ENCODE peak calls at places on chromosomes 3 and 15, in six cellular contexts. V is H1, N is suprapubic skin, T is sigmoid colon, O is A549, A is upper lobe of left lung. G is an unnamed sample.
A peak's percentile ranks its signal among the peaks of the same experiment; 100 is the strongest.

GRCh38 chr3:106193876-106194275 is 325.1 kb upstream of the CBLB start:
- DNase-seq in A (no peak), V (no peak), O (no peak), T (no peak), N (no peak), G (no peak)

GRCh38 chr3:195587824-195588223 is 4.1 kb upstream of the APOD start:
- DNase-seq in N (no peak), O (no peak), V (no peak), A (no peak), T (no peak), G (no peak)

GRCh38 chr3:178669046-178669445 is 132.8 kb downstream of the KCNMB2 start:
- DNase-seq in O (no peak), V (no peak), N (no peak), A (no peak), T (no peak), G (no peak)

GRCh38 chr3:123658118-123658859 is 73.4 kb upstream of the HACD2 start:
- DNase-seq in O (no peak), T (peak; percentile 92), N (no peak), V (no peak), A (no peak), G (peak; percentile 52)

GRCh38 chr15:56732135-56732880 is 1.0 kb downstream of the ZNF280D start:
- DNase-seq in V (no peak), T (no peak), O (peak; percentile 10), A (no peak), N (no peak), G (peak; percentile 12)

GRCh38 chr3:180546863-180547262 is 55.1 kb upstream of the TTC14 start:
- DNase-seq in N (no peak), V (no peak), A (no peak), O (no peak), T (no peak), G (no peak)

GRCh38 chr3:47162695-47163022 is 1.3 kb downstream of the SETD2 start:
- DNase-seq in N (no peak), A (no peak), T (no peak), V (no peak), O (no peak), G (no peak)

GRCh38 chr3:142577701-142578308 is 728 bp downstream of the ATR start:
- DNase-seq in V (no peak), A (no peak), N (no peak), T (no peak), O (no peak), G (no peak)

GRCh38 chr3:187031934-187032333 is 101.6 kb downstream of the ST6GAL1 start:
- DNase-seq in N (no peak), A (no peak), O (no peak), V (no peak), T (no peak), G (no peak)

GRCh38 chr3:160006282-160007163 is 17.9 kb downstream of the IL12A start:
- DNase-seq in O (peak; percentile 77), N (no peak), A (no peak), T (peak; percentile 69), V (no peak), G (peak; percentile 61)

GRCh38 chr3:76789262-76789661 is 250.6 kb upstream of the ROBO2 start:
- DNase-seq in A (no peak), T (no peak), V (no peak), N (no peak), O (no peak), G (no peak)

GRCh38 chr3:85567074-85567676 is 608.4 kb downstream of the CADM2 start:
- DNase-seq in V (no peak), O (peak; percentile 59), T (no peak), A (no peak), N (no peak), G (peak; percentile 30)

GRCh38 chr15:82663186-82663600 is 16.0 kb upstream of the CPEB1 start:
- DNase-seq in T (no peak), O (peak; percentile 53), A (no peak), N (peak; percentile 77), V (no peak), G (peak; percentile 25)

GRCh38 chr3:79954756-79955155 is 187.0 kb upstream of the ROBO1 start:
- DNase-seq in T (no peak), V (no peak), N (no peak), A (no peak), O (no peak), G (no peak)

GRCh38 chr3:126058666-126059065 is 25.3 kb downstream of the SLC41A3 start:
- DNase-seq in V (no peak), N (no peak), T (no peak), A (no peak), O (no peak), G (no peak)

GRCh38 chr3:187130346-187131066 is 8.8 kb downstream of the RPL39L start:
- DNase-seq in O (no peak), T (no peak), A (no peak), N (no peak), V (no peak), G (no peak)

GRCh38 chr3:46191730-46192129 is 16.4 kb downstream of the CCR1 start:
- DNase-seq in T (no peak), N (no peak), V (no peak), O (no peak), A (no peak), G (no peak)

GRCh38 chr3:40719660-40720287 is 195.0 kb downstream of the ZNF621 start:
- DNase-seq in N (no peak), T (no peak), A (no peak), O (peak; percentile 37), V (no peak), G (no peak)

GRCh38 chr3:153289334-153289808 is 127.3 kb downstream of the RAP2B start:
- DNase-seq in V (no peak), T (no peak), N (no peak), O (peak; percentile 26), A (no peak), G (no peak)

GRCh38 chr15:76840830-76841460 is 64.2 kb downstream of the SCAPER start:
- DNase-seq in N (no peak), A (no peak), T (no peak), O (peak; percentile 48), V (no peak), G (no peak)

GRCh38 chr15:41780266-41780665 is 6.0 kb downstream of the MAPKBP1 start:
- DNase-seq in T (no peak), N (no peak), V (no peak), O (no peak), A (no peak), G (no peak)

DNA sequence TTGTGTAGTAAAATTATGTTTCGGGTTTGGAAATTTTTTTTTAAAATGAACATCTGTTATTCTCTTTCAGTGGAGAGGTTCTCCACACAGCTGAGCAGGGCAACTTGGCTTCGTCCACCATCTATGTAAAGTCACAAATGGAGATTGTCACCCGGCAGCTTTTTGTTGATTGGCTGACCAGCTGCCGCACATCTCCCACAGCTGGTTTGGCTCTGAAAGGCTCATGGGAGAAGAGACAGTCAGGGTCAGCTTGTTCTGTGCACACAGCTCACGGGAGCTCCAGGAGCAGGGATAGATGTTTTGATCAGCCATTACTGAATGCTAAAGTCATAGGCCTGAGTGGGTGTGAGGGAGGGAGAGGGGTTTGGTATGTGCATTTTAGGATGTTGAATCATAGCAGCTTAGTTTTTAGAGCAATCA is 12.9 kb upstream of the CCDC80 start:
- DNase-seq in N (no peak), V (no peak), T (peak; percentile 83), O (peak; percentile 92), A (no peak), G (no peak)
- TF ChIP-seq POLR2A in N (no peak), V (no peak), T (no peak), O (no peak), A (no peak), G (no peak)

DNA sequence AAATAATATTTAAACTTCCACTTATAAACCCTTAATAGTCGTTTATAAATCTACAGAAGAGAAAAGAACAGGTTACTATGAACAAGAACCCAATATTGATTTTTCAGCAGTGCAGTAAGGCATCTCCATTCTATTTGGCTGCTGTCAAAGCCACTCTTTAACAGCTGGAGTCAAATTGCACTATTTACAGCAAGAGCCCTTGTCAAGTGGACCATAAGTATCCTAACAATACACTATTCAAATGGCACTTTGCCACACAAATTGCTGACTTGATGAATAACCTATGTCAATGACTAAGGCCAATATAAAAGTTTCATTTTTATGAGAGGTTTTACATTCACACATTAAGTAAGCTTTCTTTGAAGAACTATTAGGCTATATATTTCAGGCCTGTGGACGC is 100.6 kb downstream of the WDR72 start:
- DNase-seq in O (no peak), V (no peak), A (no peak), T (no peak), N (no peak), G (no peak)
- TF ChIP-seq EP300 in O (no peak), V (no peak), A (no peak), T (no peak), N (no peak), G (no peak)

DNA sequence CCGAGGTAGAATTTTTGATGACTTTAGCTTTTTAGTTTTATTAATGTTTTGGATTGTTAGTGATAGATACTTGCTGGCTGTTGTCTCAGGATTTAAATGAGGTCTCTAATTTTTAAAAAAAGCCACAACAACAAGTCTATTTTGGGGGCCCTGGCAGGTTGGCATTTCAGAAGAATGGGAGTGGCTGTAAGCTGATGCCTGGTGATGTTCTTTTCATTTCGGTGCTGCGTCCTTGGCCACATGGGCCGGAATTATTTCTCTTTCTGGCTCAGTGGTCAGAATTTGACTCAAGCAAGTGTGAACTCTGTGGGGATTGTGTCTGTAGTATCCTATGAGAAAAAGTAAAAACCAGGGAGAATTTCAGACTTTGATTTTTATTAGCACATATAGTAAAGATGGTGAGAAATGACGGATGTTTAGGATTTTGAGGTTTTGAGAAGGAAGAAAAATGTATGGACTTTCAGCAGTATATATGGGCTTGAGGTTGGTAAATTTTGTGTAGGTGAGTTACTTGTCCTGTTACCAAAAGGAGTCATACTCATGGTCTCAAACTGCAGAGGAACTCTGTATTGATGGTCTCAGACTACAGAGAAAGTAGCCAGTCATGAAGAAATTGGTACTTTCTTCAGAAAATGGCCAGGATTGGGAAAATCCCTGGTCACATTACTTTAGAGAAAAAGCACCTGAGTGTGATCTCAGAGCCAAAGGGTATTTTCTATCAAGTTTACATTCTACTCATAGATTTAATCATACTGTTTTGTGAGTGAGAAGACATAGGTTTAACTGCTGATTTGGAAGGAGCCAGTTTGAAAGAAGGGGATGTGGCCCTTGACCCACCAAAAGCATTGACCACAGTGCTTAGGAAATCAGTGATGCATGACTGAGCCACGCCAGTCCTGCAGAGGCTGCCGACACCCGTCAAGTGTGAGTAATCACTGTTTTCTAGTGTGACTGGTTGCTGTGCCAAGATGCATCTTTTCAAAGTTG is 203.3 kb downstream of the AKAP13 start:
- DNase-seq in A (no peak), O (peak; percentile 56), V (no peak), N (no peak), T (peak; percentile 75), G (peak; percentile 65)
- H3K4me1 ChIP-seq in A (peaks cover 96% of the 10 kb centered on the region), O (peaks cover 96% of the 10 kb centered on the region), V (no peaks in the 10 kb centered on the region), N (peaks cover 68% of the 10 kb centered on the region), T (peaks cover 65% of the 10 kb centered on the region), G (peaks cover 77% of the 10 kb centered on the region)

DNA sequence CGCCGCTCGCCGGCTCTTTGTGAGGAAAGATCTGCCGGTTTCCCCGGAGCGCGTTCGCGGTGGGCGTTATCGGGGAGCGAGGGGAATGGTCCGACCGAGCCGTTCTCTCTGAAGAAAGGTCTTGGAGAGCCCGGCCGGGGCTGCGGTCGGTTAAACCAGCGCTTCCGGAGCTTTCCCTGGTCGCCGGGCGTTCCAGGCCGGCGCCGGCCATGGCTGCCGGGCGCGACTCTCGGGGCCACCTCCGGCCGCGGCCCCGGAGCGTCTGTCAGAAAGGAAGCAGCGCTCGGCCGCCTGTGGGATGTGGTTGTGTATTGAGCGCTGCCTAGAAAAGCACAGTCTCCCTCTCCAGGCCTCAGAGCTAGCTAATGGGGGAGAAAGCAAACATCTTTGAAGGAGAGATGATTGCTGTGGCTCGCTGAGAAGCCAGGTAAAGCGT is 731 bp downstream of the FYTTD1 start:
- DNase-seq in O (peak; percentile 55), A (peak; percentile 90), T (peak; percentile 83), N (peak; percentile 84), V (no peak), G (peak; percentile 74)
- TF ChIP-seq POLR2A in O (no peak), A (peak; percentile 38), T (peak; percentile 49), N (no peak), V (no peak), G (no peak)